ENCODE peak calls at places on chromosomes 3 and 15, in seven cellular contexts. One of them, this sample, is unnamed.

GRCh38 chr15:69380100-69380725 is 33.9 kb upstream of the KIF23 start:
- DNase-seq in nephron progenitor cell: no peak
- DNase-seq in kidney epithelial cell: no peak
- DNase-seq in heart left ventricle: no peak
- DNase-seq in activated B cell treated with CpG ODN at 0.5 μM for 24 hours: no peak
- DNase-seq in left ventricle myocardium inferior: no peak
- DNase-seq in AG04450: no peak
- DNase-seq in this sample: no peak

GRCh38 chr3:156389151-156389760 is 165.7 kb downstream of the SSR3 start:
- DNase-seq in kidney epithelial cell: no peak
- DNase-seq in AG04450: no peak
- DNase-seq in heart left ventricle: peak; percentile 40
- DNase-seq in nephron progenitor cell: no peak
- DNase-seq in activated B cell treated with CpG ODN at 0.5 μM for 24 hours: no peak
- DNase-seq in left ventricle myocardium inferior: peak; percentile 23
- DNase-seq in this sample: no peak

GRCh38 chr3:124627501-124627908 is 102.7 kb upstream of the UMPS start:
- DNase-seq in activated B cell treated with CpG ODN at 0.5 μM for 24 hours: no peak
- DNase-seq in AG04450: no peak
- DNase-seq in heart left ventricle: no peak
- DNase-seq in left ventricle myocardium inferior: no peak
- DNase-seq in kidney epithelial cell: no peak
- DNase-seq in nephron progenitor cell: no peak
- DNase-seq in this sample: no peak

GRCh38 chr15:58529041-58529440 is 97.2 kb downstream of the LIPC start:
- DNase-seq in kidney epithelial cell: no peak
- DNase-seq in left ventricle myocardium inferior: no peak
- DNase-seq in nephron progenitor cell: no peak
- DNase-seq in activated B cell treated with CpG ODN at 0.5 μM for 24 hours: no peak
- DNase-seq in heart left ventricle: no peak
- DNase-seq in AG04450: no peak
- DNase-seq in this sample: no peak

GRCh38 chr3:171788546-171789351 is 21.5 kb downstream of the PLD1 start:
- DNase-seq in left ventricle myocardium inferior: no peak
- DNase-seq in nephron progenitor cell: no peak
- DNase-seq in heart left ventricle: no peak
- DNase-seq in kidney epithelial cell: no peak
- DNase-seq in activated B cell treated with CpG ODN at 0.5 μM for 24 hours: no peak
- DNase-seq in AG04450: no peak
- DNase-seq in this sample: no peak

GRCh38 chr3:55283441-55283925 is 203.6 kb downstream of the WNT5A start:
- DNase-seq in heart left ventricle: no peak
- DNase-seq in left ventricle myocardium inferior: no peak
- DNase-seq in activated B cell treated with CpG ODN at 0.5 μM for 24 hours: no peak
- DNase-seq in kidney epithelial cell: no peak
- DNase-seq in AG04450: no peak
- DNase-seq in nephron progenitor cell: no peak
- DNase-seq in this sample: no peak

GRCh38 chr3:15528881-15529537 is 7.5 kb upstream of the COLQ start:
- DNase-seq in kidney epithelial cell: no peak
- DNase-seq in heart left ventricle: no peak
- DNase-seq in activated B cell treated with CpG ODN at 0.5 μM for 24 hours: no peak
- DNase-seq in nephron progenitor cell: no peak
- DNase-seq in AG04450: no peak
- DNase-seq in left ventricle myocardium inferior: no peak
- DNase-seq in this sample: no peak

GRCh38 chr15:25860885-25861866 is 2.0 kb downstream of the ATP10A start:
- DNase-seq in AG04450: no peak
- DNase-seq in activated B cell treated with CpG ODN at 0.5 μM for 24 hours: no peak
- DNase-seq in kidney epithelial cell: no peak
- DNase-seq in nephron progenitor cell: no peak
- DNase-seq in heart left ventricle: no peak
- DNase-seq in left ventricle myocardium inferior: no peak
- DNase-seq in this sample: no peak

GRCh38 chr15:72591361-72591760 is 63.1 kb upstream of the GOLGA6B start:
- DNase-seq in activated B cell treated with CpG ODN at 0.5 μM for 24 hours: no peak
- DNase-seq in AG04450: peak; percentile 21
- DNase-seq in left ventricle myocardium inferior: no peak
- DNase-seq in nephron progenitor cell: no peak
- DNase-seq in kidney epithelial cell: no peak
- DNase-seq in heart left ventricle: no peak
- DNase-seq in this sample: no peak

GRCh38 chr3:150733936-150734794 is 28.8 kb downstream of the SIAH2 start:
- DNase-seq in kidney epithelial cell: no peak
- DNase-seq in AG04450: no peak
- DNase-seq in left ventricle myocardium inferior: no peak
- DNase-seq in activated B cell treated with CpG ODN at 0.5 μM for 24 hours: no peak
- DNase-seq in nephron progenitor cell: no peak
- DNase-seq in heart left ventricle: no peak
- DNase-seq in this sample: no peak

GRCh38 chr15:88454867-88455810 is 12.0 kb downstream of the MRPL46 start:
- DNase-seq in heart left ventricle: peak; percentile 44
- DNase-seq in nephron progenitor cell: peak; percentile 64
- DNase-seq in kidney epithelial cell: no peak
- DNase-seq in activated B cell treated with CpG ODN at 0.5 μM for 24 hours: no peak
- DNase-seq in left ventricle myocardium inferior: peak; percentile 52
- DNase-seq in AG04450: peak; percentile 33
- DNase-seq in this sample: peak; percentile 47

GRCh38 chr3:62151591-62151990 is 221.8 kb downstream of the FEZF2 start:
- DNase-seq in activated B cell treated with CpG ODN at 0.5 μM for 24 hours: no peak
- DNase-seq in heart left ventricle: no peak
- DNase-seq in left ventricle myocardium inferior: no peak
- DNase-seq in kidney epithelial cell: no peak
- DNase-seq in nephron progenitor cell: no peak
- DNase-seq in AG04450: no peak
- DNase-seq in this sample: no peak

GRCh38 chr3:55746808-55747413 is 259.8 kb upstream of the WNT5A start:
- DNase-seq in left ventricle myocardium inferior: no peak
- DNase-seq in kidney epithelial cell: no peak
- DNase-seq in activated B cell treated with CpG ODN at 0.5 μM for 24 hours: no peak
- DNase-seq in heart left ventricle: no peak
- DNase-seq in AG04450: no peak
- DNase-seq in nephron progenitor cell: no peak
- DNase-seq in this sample: no peak

GRCh38 chr15:85785887-85786777 is 8.6 kb downstream of the KLHL25 start:
- DNase-seq in nephron progenitor cell: no peak
- DNase-seq in kidney epithelial cell: no peak
- DNase-seq in left ventricle myocardium inferior: no peak
- DNase-seq in activated B cell treated with CpG ODN at 0.5 μM for 24 hours: no peak
- DNase-seq in heart left ventricle: no peak
- DNase-seq in AG04450: no peak
- DNase-seq in this sample: no peak

GRCh38 chr3:25910997-25911396 is 121.1 kb downstream of the OXSM start:
- DNase-seq in left ventricle myocardium inferior: no peak
- DNase-seq in kidney epithelial cell: no peak
- DNase-seq in nephron progenitor cell: peak; percentile 24
- DNase-seq in activated B cell treated with CpG ODN at 0.5 μM for 24 hours: no peak
- DNase-seq in heart left ventricle: no peak
- DNase-seq in AG04450: no peak
- DNase-seq in this sample: no peak

GRCh38 chr3:4752201-4753072 is 226.8 kb upstream of the BHLHE40 start:
- DNase-seq in AG04450: no peak
- DNase-seq in kidney epithelial cell: peak; percentile 95
- DNase-seq in heart left ventricle: no peak
- DNase-seq in left ventricle myocardium inferior: no peak
- DNase-seq in nephron progenitor cell: no peak
- DNase-seq in activated B cell treated with CpG ODN at 0.5 μM for 24 hours: no peak
- DNase-seq in this sample: peak; percentile 88

GRCh38 chr3:40504636-40505430 is 1.0 kb upstream of the ZNF620 start:
- DNase-seq in nephron progenitor cell: no peak
- DNase-seq in kidney epithelial cell: peak; percentile 92
- DNase-seq in AG04450: peak; percentile 82
- DNase-seq in left ventricle myocardium inferior: no peak
- DNase-seq in activated B cell treated with CpG ODN at 0.5 μM for 24 hours: no peak
- DNase-seq in heart left ventricle: no peak
- DNase-seq in this sample: no peak

GRCh38 chr15:48634934-48635333 is 10.6 kb downstream of the FBN1 start:
- DNase-seq in kidney epithelial cell: no peak
- DNase-seq in heart left ventricle: no peak
- DNase-seq in activated B cell treated with CpG ODN at 0.5 μM for 24 hours: no peak
- DNase-seq in nephron progenitor cell: no peak
- DNase-seq in left ventricle myocardium inferior: no peak
- DNase-seq in AG04450: no peak
- DNase-seq in this sample: no peak

GRCh38 chr3:171827385-171827784 is 15.8 kb upstream of the TMEM212 start:
- DNase-seq in heart left ventricle: no peak
- DNase-seq in activated B cell treated with CpG ODN at 0.5 μM for 24 hours: no peak
- DNase-seq in nephron progenitor cell: no peak
- DNase-seq in kidney epithelial cell: no peak
- DNase-seq in left ventricle myocardium inferior: no peak
- DNase-seq in AG04450: no peak
- DNase-seq in this sample: no peak

GRCh38 chr3:23650371-23651140 is 155.2 kb upstream of the UBE2E1 start:
- DNase-seq in AG04450: peak; percentile 80
- DNase-seq in kidney epithelial cell: peak; percentile 34
- DNase-seq in activated B cell treated with CpG ODN at 0.5 μM for 24 hours: no peak
- DNase-seq in heart left ventricle: no peak
- DNase-seq in nephron progenitor cell: no peak
- DNase-seq in left ventricle myocardium inferior: no peak
- DNase-seq in this sample: no peak

GRCh38 chr3:50612234-50612972 is 829 bp upstream of the CISH start:
- DNase-seq in nephron progenitor cell: no peak
- DNase-seq in AG04450: no peak
- DNase-seq in left ventricle myocardium inferior: no peak
- DNase-seq in heart left ventricle: no peak
- DNase-seq in activated B cell treated with CpG ODN at 0.5 μM for 24 hours: no peak
- DNase-seq in kidney epithelial cell: no peak
- DNase-seq in this sample: no peak

DNA sequence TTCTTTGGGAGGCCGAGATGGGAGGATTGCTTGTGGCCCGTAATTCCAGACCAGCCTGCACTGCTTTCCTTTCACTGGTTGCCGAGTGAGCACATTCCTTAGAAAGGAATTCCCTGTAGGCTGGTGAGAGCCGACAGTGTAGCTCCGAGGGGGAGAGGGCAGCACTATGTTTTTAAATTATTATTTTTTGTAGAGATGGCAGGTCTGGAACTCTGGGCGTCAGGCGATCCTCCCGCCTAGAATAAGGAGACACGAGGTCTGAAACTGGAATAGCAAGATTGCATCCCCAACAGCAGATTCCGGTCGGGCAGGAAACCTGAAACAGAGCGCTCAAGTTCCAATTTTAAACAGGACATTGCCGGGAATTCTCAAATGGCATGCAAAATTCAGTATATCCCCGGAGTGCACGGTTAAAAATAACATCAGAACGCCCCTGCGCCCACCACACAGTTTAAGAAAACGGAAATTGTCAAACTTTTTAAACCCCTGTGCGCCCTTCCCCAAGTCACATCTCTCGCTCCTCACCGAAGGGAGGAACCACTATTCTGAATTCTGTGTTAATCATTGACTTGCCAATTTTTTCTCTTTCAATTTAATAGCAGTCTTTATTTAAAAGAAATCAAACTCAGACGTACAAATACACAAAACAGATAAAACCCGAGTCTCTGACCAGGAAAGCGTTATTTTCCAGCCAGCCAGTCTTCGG is 637 bp upstream of the RNU5B-1 start:
- DNase-seq in AG04450: peak; percentile 18
- DNase-seq in nephron progenitor cell: peak; percentile 36
- DNase-seq in heart left ventricle: peak; percentile 40
- DNase-seq in activated B cell treated with CpG ODN at 0.5 μM for 24 hours: peak; percentile 38
- DNase-seq in kidney epithelial cell: no peak
- DNase-seq in left ventricle myocardium inferior: peak; percentile 66
- DNase-seq in this sample: no peak
- TF ChIP-seq CTCF in AG04450: no peak
- TF ChIP-seq CTCF in nephron progenitor cell: no peak
- TF ChIP-seq CTCF in heart left ventricle: no peak
- TF ChIP-seq CTCF in activated B cell treated with CpG ODN at 0.5 μM for 24 hours: peak; percentile 68
- TF ChIP-seq CTCF in kidney epithelial cell: no peak
- TF ChIP-seq CTCF in left ventricle myocardium inferior: no peak
- TF ChIP-seq CTCF in this sample: no peak

GRCh38 chr15:55992769-55993110 is 672 bp downstream of the NEDD4 start:
- DNase-seq in AG04450: peak; percentile 13
- DNase-seq in kidney epithelial cell: no peak
- DNase-seq in nephron progenitor cell: no peak
- DNase-seq in left ventricle myocardium inferior: no peak
- DNase-seq in activated B cell treated with CpG ODN at 0.5 μM for 24 hours: no peak
- DNase-seq in heart left ventricle: no peak
- DNase-seq in this sample: no peak

GRCh38 chr15:55993804-55994539 is 560 bp upstream of the NEDD4 start:
- DNase-seq in nephron progenitor cell: no peak
- DNase-seq in activated B cell treated with CpG ODN at 0.5 μM for 24 hours: no peak
- DNase-seq in AG04450: peak; percentile 33
- DNase-seq in kidney epithelial cell: no peak
- DNase-seq in left ventricle myocardium inferior: no peak
- DNase-seq in heart left ventricle: peak; percentile 22
- DNase-seq in this sample: peak; percentile 19

GRCh38 chr15:55990986-55991385 is 2.4 kb downstream of the NEDD4 start:
- DNase-seq in heart left ventricle: no peak
- DNase-seq in nephron progenitor cell: no peak
- DNase-seq in activated B cell treated with CpG ODN at 0.5 μM for 24 hours: no peak
- DNase-seq in kidney epithelial cell: no peak
- DNase-seq in AG04450: no peak
- DNase-seq in left ventricle myocardium inferior: no peak
- DNase-seq in this sample: no peak

GRCh38 chr15:55991841-55992768 is 1.3 kb downstream of the NEDD4 start:
- DNase-seq in AG04450: no peak
- DNase-seq in heart left ventricle: no peak
- DNase-seq in nephron progenitor cell: no peak
- DNase-seq in kidney epithelial cell: no peak
- DNase-seq in left ventricle myocardium inferior: no peak
- DNase-seq in activated B cell treated with CpG ODN at 0.5 μM for 24 hours: no peak
- DNase-seq in this sample: no peak

GRCh38 chr15:55993111-55993803 is at the start of gene NEDD4:
- DNase-seq in left ventricle myocardium inferior: peak; percentile 87
- DNase-seq in kidney epithelial cell: peak; percentile 57
- DNase-seq in nephron progenitor cell: peak; percentile 86
- DNase-seq in activated B cell treated with CpG ODN at 0.5 μM for 24 hours: peak; percentile 61
- DNase-seq in heart left ventricle: peak; percentile 92
- DNase-seq in AG04450: peak; percentile 61
- DNase-seq in this sample: peak; percentile 29
- TF ChIP-seq CTCF in left ventricle myocardium inferior: peak; percentile 75
- TF ChIP-seq CTCF in kidney epithelial cell: peak; percentile 50
- TF ChIP-seq CTCF in nephron progenitor cell: no peak
- TF ChIP-seq CTCF in activated B cell treated with CpG ODN at 0.5 μM for 24 hours: no peak
- TF ChIP-seq CTCF in heart left ventricle: peak; percentile 54
- TF ChIP-seq CTCF in AG04450: peak; percentile 58
- TF ChIP-seq CTCF in this sample: peak; percentile 47

GRCh38 chr15:37682304-37682703 is 252.1 kb upstream of the TMCO5A start:
- DNase-seq in activated B cell treated with CpG ODN at 0.5 μM for 24 hours: no peak
- DNase-seq in heart left ventricle: no peak
- DNase-seq in AG04450: no peak
- DNase-seq in nephron progenitor cell: no peak
- DNase-seq in kidney epithelial cell: no peak
- DNase-seq in left ventricle myocardium inferior: no peak
- DNase-seq in this sample: no peak
- TF ChIP-seq CTCF in activated B cell treated with CpG ODN at 0.5 μM for 24 hours: no peak
- TF ChIP-seq CTCF in heart left ventricle: no peak
- TF ChIP-seq CTCF in AG04450: peak; percentile 38
- TF ChIP-seq CTCF in nephron progenitor cell: no peak
- TF ChIP-seq CTCF in kidney epithelial cell: no peak
- TF ChIP-seq CTCF in left ventricle myocardium inferior: no peak
- TF ChIP-seq CTCF in this sample: peak; percentile 4

DNA sequence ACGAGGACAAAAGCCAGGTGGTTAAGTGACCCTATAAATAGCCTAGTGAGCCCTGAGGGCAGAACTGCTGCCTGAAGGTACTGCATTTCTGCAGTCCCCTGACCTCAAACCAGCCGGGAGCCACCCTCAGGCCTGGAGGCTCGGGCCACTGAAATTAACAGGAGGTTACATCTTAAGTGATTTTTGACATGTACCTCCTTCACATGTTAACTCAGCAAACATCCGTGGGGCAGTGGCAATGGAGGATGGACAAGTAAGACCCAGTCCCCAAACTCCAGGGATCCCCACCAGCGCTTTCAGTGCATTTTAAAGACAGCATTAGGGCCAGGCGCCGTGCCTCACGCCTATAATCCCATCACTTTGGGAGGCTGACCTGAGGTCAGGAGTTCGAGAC is 26.2 kb downstream of the PSTPIP1 start:
- DNase-seq in heart left ventricle: no peak
- DNase-seq in AG04450: no peak
- DNase-seq in activated B cell treated with CpG ODN at 0.5 μM for 24 hours: no peak
- DNase-seq in left ventricle myocardium inferior: no peak
- DNase-seq in nephron progenitor cell: no peak
- DNase-seq in kidney epithelial cell: no peak
- DNase-seq in this sample: no peak
- TF ChIP-seq CTCF in heart left ventricle: no peak
- TF ChIP-seq CTCF in AG04450: no peak
- TF ChIP-seq CTCF in activated B cell treated with CpG ODN at 0.5 μM for 24 hours: no peak
- TF ChIP-seq CTCF in left ventricle myocardium inferior: no peak
- TF ChIP-seq CTCF in nephron progenitor cell: no peak
- TF ChIP-seq CTCF in kidney epithelial cell: no peak
- TF ChIP-seq CTCF in this sample: no peak

This sample was measured in D721Med.